ENCODE peak calls at places on chromosomes 12 and 14, in six cellular contexts. C is GM23338, H is HCT116, O is K562, S is SK-N-SH, L is HepG2. A is an unnamed sample.

GRCh38 chr12:108441549-108441948 is 73.5 kb upstream of the FICD start:
- DNase-seq in C (peak; percentile 45), H (no peak), O (no peak), S (no peak), L (no peak), A (no peak)

GRCh38 chr14:57749267-57749666 is 116.6 kb downstream of the SLC35F4 start:
- DNase-seq in C (no peak), H (no peak), O (no peak), S (no peak), L (no peak), A (no peak)

GRCh38 chr14:64945431-64945830 is 2.9 kb upstream of the GPX2 start:
- DNase-seq in C (no peak), H (no peak), O (no peak), S (no peak), L (no peak), A (no peak)

GRCh38 chr14:76687611-76688372 is 73.5 kb upstream of the VASH1 start:
- DNase-seq in C (no peak), H (no peak), O (no peak), S (no peak), L (peak; percentile 94), A (no peak)

GRCh38 chr12:55624056-55624455 is 12.6 kb upstream of the OR10P1 start:
- DNase-seq in C (no peak), H (no peak), O (no peak), S (no peak), L (no peak), A (no peak)

GRCh38 chr14:101716956-101717662 is 44.4 kb upstream of the PPP2R5C start:
- DNase-seq in C (no peak), H (no peak), O (no peak), S (no peak), L (no peak), A (no peak)

GRCh38 chr14:98198385-98198784 is 1073.6 kb downstream of the BCL11B start:
- DNase-seq in C (no peak), H (no peak), O (no peak), S (no peak), L (no peak), A (no peak)

GRCh38 chr14:92646952-92647461 is 101.4 kb downstream of the LGMN start:
- DNase-seq in C (no peak), H (no peak), O (no peak), S (no peak), L (no peak), A (no peak)

GRCh38 chr14:55398679-55399078 is 13.0 kb downstream of the ATG14 start:
- DNase-seq in C (no peak), H (peak; percentile 73), O (peak; percentile 11), S (no peak), L (no peak), A (peak; percentile 68)

DNA sequence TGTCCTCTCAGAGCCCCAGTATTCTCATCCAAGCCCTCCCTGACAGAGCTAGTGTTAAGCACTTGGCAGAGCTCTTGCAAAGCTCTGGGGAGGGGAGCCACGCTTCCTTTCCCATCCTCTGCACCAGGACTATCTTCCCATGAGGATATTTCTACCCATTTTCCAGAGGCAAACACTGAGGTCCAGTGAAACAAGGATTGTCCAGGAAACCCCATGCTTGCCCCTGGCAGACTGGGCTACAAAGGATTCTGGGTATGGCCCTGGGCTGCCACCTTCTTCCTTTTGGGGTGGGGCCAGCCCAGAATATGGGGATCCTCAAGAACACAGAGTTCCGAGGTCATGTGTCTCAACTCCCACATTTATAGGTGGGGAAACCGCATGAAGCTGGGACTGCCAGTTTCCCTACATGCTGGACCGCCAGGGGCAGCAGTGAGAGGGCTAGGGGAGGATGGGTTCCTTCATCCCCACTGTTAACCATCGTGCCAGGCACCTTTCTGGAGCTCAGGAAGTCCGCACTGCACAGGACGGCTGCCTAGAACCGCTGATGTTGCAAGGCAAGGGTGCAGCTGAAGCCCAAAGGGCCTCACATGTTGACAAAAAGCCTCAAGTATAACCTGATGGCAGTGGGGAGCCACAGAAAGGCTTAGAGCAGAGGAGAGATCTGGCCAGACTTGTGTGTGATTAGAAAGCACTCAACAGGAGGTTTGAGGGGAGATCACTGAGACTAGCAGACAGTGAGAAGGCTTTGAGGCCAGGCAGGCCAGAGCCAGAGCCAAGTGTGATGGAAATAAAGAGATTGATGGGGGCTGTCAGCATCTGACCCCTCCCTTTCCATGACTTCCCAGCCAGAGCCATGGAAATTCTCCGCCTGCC is 5.5 kb upstream of the CCDC85C start:
- DNase-seq in C (no peak), H (no peak), O (no peak), S (no peak), L (peak; percentile 51), A (no peak)
- TF ChIP-seq REST in C (no peak), H (no peak), O (no peak), S (no peak), L (no peak), A (no peak)

GRCh38 chr12:63351370-63351769 is 200.4 kb upstream of the AVPR1A start:
- DNase-seq in C (no peak), H (no peak), O (no peak), S (no peak), L (no peak), A (no peak)

GRCh38 chr12:63353559-63353958 is 202.6 kb upstream of the AVPR1A start:
- DNase-seq in C (no peak), H (no peak), O (no peak), S (no peak), L (no peak), A (no peak)

GRCh38 chr12:63348544-63348943 is 197.5 kb upstream of the AVPR1A start:
- DNase-seq in C (no peak), H (no peak), O (no peak), S (no peak), L (no peak), A (no peak)
- TF ChIP-seq POLR2AphosphoS5 in C (no peak), H (no peak), O (no peak), S (no peak), L (no peak), A (no peak)

GRCh38 chr12:46266382-46266791 is 2.5 kb downstream of the SLC38A1 start:
- DNase-seq in C (peak; percentile 58), H (no peak), O (peak; percentile 29), S (peak; percentile 41), L (no peak), A (no peak)
- H3K4me1 ChIP-seq in C (peaks cover 58% of the 10 kb centered on the region), H (peaks cover 72% of the 10 kb centered on the region), O (peaks cover 33% of the 10 kb centered on the region), S (peaks cover 20% of the 10 kb centered on the region), L (peaks cover 77% of the 10 kb centered on the region), A (peaks cover 56% of the 10 kb centered on the region)

GRCh38 chr12:7970475-7971252 is 34.7 kb upstream of the SLC2A3 start:
- DNase-seq in C (peak; percentile 98), H (peak; percentile 61), O (peak; percentile 91), S (peak; percentile 86), L (no peak), A (no peak)
- TF ChIP-seq REST in C (no peak), H (no peak), O (no peak), S (no peak), L (no peak), A (no peak)

GRCh38 chr14:74917200-74917543 is 5.9 kb downstream of the RPS6KL1 start:
- DNase-seq in C (no peak), H (no peak), O (no peak), S (no peak), L (no peak), A (no peak)

GRCh38 chr14:74918380-74918779 is 4.7 kb downstream of the RPS6KL1 start:
- DNase-seq in C (no peak), H (no peak), O (no peak), S (no peak), L (no peak), A (no peak)

GRCh38 chr14:74919421-74920165 is 3.5 kb downstream of the RPS6KL1 start:
- DNase-seq in C (no peak), H (no peak), O (no peak), S (no peak), L (no peak), A (no peak)

GRCh38 chr14:74915826-74916225 is 7.2 kb downstream of the RPS6KL1 start:
- DNase-seq in C (no peak), H (no peak), O (no peak), S (no peak), L (no peak), A (no peak)

GRCh38 chr14:74917646-74918081 is 5.4 kb downstream of the RPS6KL1 start:
- DNase-seq in C (no peak), H (no peak), O (no peak), S (no peak), L (no peak), A (no peak)
- TF ChIP-seq POLR2AphosphoS5 in C (no peak), H (no peak), O (no peak), S (no peak), L (no peak), A (no peak)

DNA sequence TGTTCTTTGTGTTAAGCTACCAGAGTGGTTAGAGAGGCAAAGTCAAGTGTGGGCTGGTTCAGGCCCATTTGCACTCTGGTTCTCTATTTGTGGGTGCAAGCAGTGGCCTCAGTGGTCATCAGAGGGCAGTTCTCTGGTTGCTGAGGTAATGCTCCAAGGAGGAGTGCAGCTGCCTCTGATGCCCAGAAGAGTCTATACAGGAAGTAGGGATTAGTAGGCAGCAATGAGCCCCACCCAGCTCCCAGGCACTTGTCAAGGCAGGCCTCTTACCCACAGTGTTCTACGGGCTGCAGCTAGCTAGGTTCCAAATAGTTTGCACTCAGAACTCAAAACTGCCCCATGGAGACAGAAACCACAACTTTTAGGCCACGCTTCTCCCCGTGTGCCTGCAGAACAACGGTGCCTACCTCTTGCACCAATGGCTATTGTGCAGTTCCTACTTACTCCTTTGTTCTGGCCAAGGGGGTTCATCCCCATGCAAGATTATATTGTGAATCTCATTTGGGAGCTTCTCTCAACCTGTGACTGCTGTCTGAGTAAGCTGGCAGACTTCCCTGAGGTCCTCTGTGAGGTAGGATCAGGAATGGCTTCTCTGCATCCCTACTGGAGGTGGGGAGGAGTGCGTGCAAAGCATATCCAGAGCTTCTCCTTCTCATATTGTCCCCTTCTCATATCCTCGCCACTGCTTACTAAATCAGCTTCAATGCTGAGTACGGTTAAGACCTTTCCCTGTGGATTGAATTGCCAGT is 410.3 kb upstream of the LMO3 start:
- DNase-seq in C (no peak), H (no peak), O (no peak), S (no peak), L (no peak), A (no peak)
- H3K4me1 ChIP-seq in C (peaks cover 16% of the 10 kb centered on the region), H (no peaks in the 10 kb centered on the region), O (no peaks in the 10 kb centered on the region), S (no peaks in the 10 kb centered on the region), L (no peaks in the 10 kb centered on the region), A (no peaks in the 10 kb centered on the region)

DNA sequence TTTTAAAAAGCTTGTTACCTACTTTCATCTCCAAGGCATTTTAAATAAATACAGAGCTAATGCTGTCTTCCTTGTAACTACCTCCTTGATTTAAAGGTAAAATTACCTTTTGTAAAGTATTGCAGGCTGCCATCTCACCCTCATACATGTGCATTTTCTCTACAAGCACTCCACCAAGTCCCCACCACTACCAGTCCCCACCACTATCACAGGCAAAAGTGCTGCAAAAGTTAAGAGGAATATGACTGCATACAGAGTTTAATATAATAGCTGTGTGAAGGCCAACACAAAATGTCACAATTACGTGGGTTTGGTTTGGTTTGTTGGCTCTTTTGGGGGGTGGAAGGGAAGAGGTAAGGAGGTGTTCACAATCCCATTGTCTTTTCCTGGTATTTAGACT is 9.6 kb downstream of the SIX1 start:
- DNase-seq in C (no peak), H (no peak), O (no peak), S (no peak), L (no peak), A (no peak)
- TF ChIP-seq REST in C (no peak), H (no peak), O (no peak), S (no peak), L (no peak), A (no peak)

DNA sequence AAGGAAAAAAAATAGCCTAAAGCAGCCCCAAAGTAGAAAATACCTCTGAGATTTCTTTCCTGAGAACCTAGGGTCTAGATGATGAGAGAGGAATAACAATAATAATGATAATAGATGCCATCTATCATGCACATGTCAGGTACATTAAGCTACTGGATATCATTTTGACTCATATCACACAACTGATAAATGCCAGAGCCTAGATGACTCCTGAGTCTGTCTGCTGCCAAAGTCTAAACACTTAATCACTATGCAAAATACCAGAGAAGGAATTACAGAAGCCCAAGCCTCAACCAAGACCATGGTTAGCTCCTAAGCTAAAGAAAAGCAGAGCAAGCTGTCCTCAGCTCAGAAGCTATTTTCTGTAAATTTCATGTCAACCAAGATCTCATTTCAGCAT is 520.3 kb upstream of the TMPO start:
- DNase-seq in C (no peak), H (no peak), O (no peak), S (no peak), L (no peak), A (no peak)
- TF ChIP-seq POLR2AphosphoS5 in C (no peak), H (no peak), O (no peak), S (no peak), L (no peak), A (no peak)

A was measured in Panc1.